ENCODE peak calls at places on chromosomes 3 and 15, in ten cellular contexts. One of them, this sample, is unnamed.

GRCh38 chr15:43483306-43484128 is 9.4 kb downstream of the TP53BP1 start:
- DNase-seq in pancreas: no peak
- DNase-seq in activated effector memory CD4-positive, alpha-beta T cell treated with Interleukin-2 at 50 U/mL for 16 hours: no peak
- DNase-seq in GM12878: no peak
- DNase-seq in activated CD8-positive, alpha-beta memory T cell treated with anti-CD3 and anti-CD28 coated beads for 24 hours: no peak
- DNase-seq in lower leg skin: no peak
- DNase-seq in thyroid gland: no peak
- DNase-seq in germinal center: no peak
- DNase-seq in AG04450: no peak
- DNase-seq in Peyer's patch: no peak
- DNase-seq in this sample: no peak

GRCh38 chr3:45582407-45582806 is 12.1 kb upstream of the LIMD1 start:
- DNase-seq in pancreas: no peak
- DNase-seq in activated effector memory CD4-positive, alpha-beta T cell treated with Interleukin-2 at 50 U/mL for 16 hours: no peak
- DNase-seq in GM12878: no peak
- DNase-seq in activated CD8-positive, alpha-beta memory T cell treated with anti-CD3 and anti-CD28 coated beads for 24 hours: no peak
- DNase-seq in lower leg skin: no peak
- DNase-seq in thyroid gland: no peak
- DNase-seq in germinal center: no peak
- DNase-seq in AG04450: peak
- DNase-seq in Peyer's patch: no peak
- DNase-seq in this sample: peak

GRCh38 chr15:68098465-68098864 is 44.4 kb downstream of the PIAS1 start:
- DNase-seq in pancreas: no peak
- DNase-seq in activated effector memory CD4-positive, alpha-beta T cell treated with Interleukin-2 at 50 U/mL for 16 hours: no peak
- DNase-seq in GM12878: no peak
- DNase-seq in activated CD8-positive, alpha-beta memory T cell treated with anti-CD3 and anti-CD28 coated beads for 24 hours: no peak
- DNase-seq in lower leg skin: no peak
- DNase-seq in thyroid gland: no peak
- DNase-seq in germinal center: peak
- DNase-seq in AG04450: no peak
- DNase-seq in Peyer's patch: no peak
- DNase-seq in this sample: no peak

GRCh38 chr15:101068961-101069734 is 150.0 kb downstream of the LRRK1 start:
- DNase-seq in pancreas: peak
- DNase-seq in activated effector memory CD4-positive, alpha-beta T cell treated with Interleukin-2 at 50 U/mL for 16 hours: no peak
- DNase-seq in GM12878: no peak
- DNase-seq in activated CD8-positive, alpha-beta memory T cell treated with anti-CD3 and anti-CD28 coated beads for 24 hours: no peak
- DNase-seq in lower leg skin: no peak
- DNase-seq in thyroid gland: no peak
- DNase-seq in germinal center: no peak
- DNase-seq in AG04450: no peak
- DNase-seq in Peyer's patch: no peak
- DNase-seq in this sample: peak

GRCh38 chr15:76196286-76196948 is 114.9 kb downstream of the ETFA start:
- DNase-seq in pancreas: peak
- DNase-seq in activated effector memory CD4-positive, alpha-beta T cell treated with Interleukin-2 at 50 U/mL for 16 hours: no peak
- DNase-seq in GM12878: no peak
- DNase-seq in activated CD8-positive, alpha-beta memory T cell treated with anti-CD3 and anti-CD28 coated beads for 24 hours: no peak
- DNase-seq in lower leg skin: peak
- DNase-seq in thyroid gland: peak
- DNase-seq in germinal center: no peak
- DNase-seq in AG04450: peak
- DNase-seq in Peyer's patch: peak
- DNase-seq in this sample: peak

GRCh38 chr3:9809615-9810356 is at the start of gene TTLL3:
- DNase-seq in pancreas: peak
- DNase-seq in activated effector memory CD4-positive, alpha-beta T cell treated with Interleukin-2 at 50 U/mL for 16 hours: peak
- DNase-seq in GM12878: no peak
- DNase-seq in activated CD8-positive, alpha-beta memory T cell treated with anti-CD3 and anti-CD28 coated beads for 24 hours: peak
- DNase-seq in lower leg skin: peak
- DNase-seq in thyroid gland: peak
- DNase-seq in germinal center: peak
- DNase-seq in AG04450: no peak
- DNase-seq in Peyer's patch: peak
- DNase-seq in this sample: peak

GRCh38 chr3:12423918-12424634 is 60.2 kb upstream of the TSEN2 start:
- DNase-seq in pancreas: no peak
- DNase-seq in activated effector memory CD4-positive, alpha-beta T cell treated with Interleukin-2 at 50 U/mL for 16 hours: no peak
- DNase-seq in GM12878: no peak
- DNase-seq in activated CD8-positive, alpha-beta memory T cell treated with anti-CD3 and anti-CD28 coated beads for 24 hours: no peak
- DNase-seq in lower leg skin: no peak
- DNase-seq in thyroid gland: peak
- DNase-seq in germinal center: no peak
- DNase-seq in AG04450: no peak
- DNase-seq in Peyer's patch: no peak
- DNase-seq in this sample: no peak

GRCh38 chr15:56837281-56837680 is 81.2 kb upstream of the TCF12 start:
- DNase-seq in pancreas: no peak
- DNase-seq in activated effector memory CD4-positive, alpha-beta T cell treated with Interleukin-2 at 50 U/mL for 16 hours: no peak
- DNase-seq in GM12878: no peak
- DNase-seq in activated CD8-positive, alpha-beta memory T cell treated with anti-CD3 and anti-CD28 coated beads for 24 hours: no peak
- DNase-seq in lower leg skin: no peak
- DNase-seq in thyroid gland: no peak
- DNase-seq in germinal center: no peak
- DNase-seq in AG04450: peak
- DNase-seq in Peyer's patch: no peak
- DNase-seq in this sample: no peak

GRCh38 chr15:83278191-83278590 is 6.3 kb downstream of the BNC1 start:
- DNase-seq in pancreas: no peak
- DNase-seq in activated effector memory CD4-positive, alpha-beta T cell treated with Interleukin-2 at 50 U/mL for 16 hours: no peak
- DNase-seq in GM12878: no peak
- DNase-seq in activated CD8-positive, alpha-beta memory T cell treated with anti-CD3 and anti-CD28 coated beads for 24 hours: no peak
- DNase-seq in lower leg skin: no peak
- DNase-seq in thyroid gland: no peak
- DNase-seq in germinal center: no peak
- DNase-seq in AG04450: no peak
- DNase-seq in Peyer's patch: no peak
- DNase-seq in this sample: no peak

GRCh38 chr15:40301467-40302179 is 6.1 kb downstream of the PLCB2 start:
- DNase-seq in pancreas: no peak
- DNase-seq in activated effector memory CD4-positive, alpha-beta T cell treated with Interleukin-2 at 50 U/mL for 16 hours: no peak
- DNase-seq in GM12878: no peak
- DNase-seq in activated CD8-positive, alpha-beta memory T cell treated with anti-CD3 and anti-CD28 coated beads for 24 hours: no peak
- DNase-seq in lower leg skin: no peak
- DNase-seq in thyroid gland: no peak
- DNase-seq in germinal center: no peak
- DNase-seq in AG04450: no peak
- DNase-seq in Peyer's patch: no peak
- DNase-seq in this sample: peak

GRCh38 chr3:53269888-53270880 is 14.4 kb upstream of the TKT start:
- DNase-seq in pancreas: peak
- DNase-seq in activated effector memory CD4-positive, alpha-beta T cell treated with Interleukin-2 at 50 U/mL for 16 hours: no peak
- DNase-seq in GM12878: peak
- DNase-seq in activated CD8-positive, alpha-beta memory T cell treated with anti-CD3 and anti-CD28 coated beads for 24 hours: no peak
- DNase-seq in lower leg skin: peak
- DNase-seq in thyroid gland: peak
- DNase-seq in germinal center: no peak
- DNase-seq in AG04450: peak
- DNase-seq in Peyer's patch: peak
- DNase-seq in this sample: peak

GRCh38 chr15:34496616-34497015 is 59.0 kb upstream of the GOLGA8A start:
- DNase-seq in pancreas: peak
- DNase-seq in activated effector memory CD4-positive, alpha-beta T cell treated with Interleukin-2 at 50 U/mL for 16 hours: no peak
- DNase-seq in GM12878: no peak
- DNase-seq in activated CD8-positive, alpha-beta memory T cell treated with anti-CD3 and anti-CD28 coated beads for 24 hours: no peak
- DNase-seq in lower leg skin: no peak
- DNase-seq in thyroid gland: no peak
- DNase-seq in germinal center: no peak
- DNase-seq in AG04450: no peak
- DNase-seq in Peyer's patch: no peak
- DNase-seq in this sample: no peak

GRCh38 chr3:32420138-32420981 is 28.7 kb downstream of the CMTM7 start:
- DNase-seq in pancreas: no peak
- DNase-seq in activated effector memory CD4-positive, alpha-beta T cell treated with Interleukin-2 at 50 U/mL for 16 hours: no peak
- DNase-seq in GM12878: peak
- DNase-seq in activated CD8-positive, alpha-beta memory T cell treated with anti-CD3 and anti-CD28 coated beads for 24 hours: peak
- DNase-seq in lower leg skin: no peak
- DNase-seq in thyroid gland: peak
- DNase-seq in germinal center: peak
- DNase-seq in AG04450: no peak
- DNase-seq in Peyer's patch: peak
- DNase-seq in this sample: no peak

GRCh38 chr3:155208183-155208582 is 85.3 kb downstream of the STRIT1 start:
- DNase-seq in pancreas: no peak
- DNase-seq in activated effector memory CD4-positive, alpha-beta T cell treated with Interleukin-2 at 50 U/mL for 16 hours: no peak
- DNase-seq in GM12878: no peak
- DNase-seq in activated CD8-positive, alpha-beta memory T cell treated with anti-CD3 and anti-CD28 coated beads for 24 hours: no peak
- DNase-seq in lower leg skin: no peak
- DNase-seq in thyroid gland: no peak
- DNase-seq in germinal center: no peak
- DNase-seq in AG04450: no peak
- DNase-seq in Peyer's patch: no peak
- DNase-seq in this sample: no peak

GRCh38 chr3:181384970-181385369 is 326.8 kb upstream of the SOX2 start:
- DNase-seq in pancreas: no peak
- DNase-seq in activated effector memory CD4-positive, alpha-beta T cell treated with Interleukin-2 at 50 U/mL for 16 hours: no peak
- DNase-seq in GM12878: no peak
- DNase-seq in activated CD8-positive, alpha-beta memory T cell treated with anti-CD3 and anti-CD28 coated beads for 24 hours: no peak
- DNase-seq in lower leg skin: no peak
- DNase-seq in thyroid gland: no peak
- DNase-seq in germinal center: no peak
- DNase-seq in AG04450: no peak
- DNase-seq in Peyer's patch: no peak
- DNase-seq in this sample: no peak

GRCh38 chr15:89364741-89365450 is 30.3 kb upstream of the POLG start:
- DNase-seq in pancreas: no peak
- DNase-seq in activated effector memory CD4-positive, alpha-beta T cell treated with Interleukin-2 at 50 U/mL for 16 hours: no peak
- DNase-seq in GM12878: no peak
- DNase-seq in activated CD8-positive, alpha-beta memory T cell treated with anti-CD3 and anti-CD28 coated beads for 24 hours: no peak
- DNase-seq in lower leg skin: no peak
- DNase-seq in thyroid gland: no peak
- DNase-seq in germinal center: no peak
- DNase-seq in AG04450: no peak
- DNase-seq in Peyer's patch: no peak
- DNase-seq in this sample: no peak

GRCh38 chr3:153290278-153291015 is 128.4 kb downstream of the RAP2B start:
- DNase-seq in pancreas: no peak
- DNase-seq in activated effector memory CD4-positive, alpha-beta T cell treated with Interleukin-2 at 50 U/mL for 16 hours: no peak
- DNase-seq in GM12878: no peak
- DNase-seq in activated CD8-positive, alpha-beta memory T cell treated with anti-CD3 and anti-CD28 coated beads for 24 hours: no peak
- DNase-seq in lower leg skin: no peak
- DNase-seq in thyroid gland: no peak
- DNase-seq in germinal center: no peak
- DNase-seq in AG04450: no peak
- DNase-seq in Peyer's patch: no peak
- DNase-seq in this sample: no peak

GRCh38 chr15:31265871-31266711 is 60.5 kb upstream of the KLF13 start:
- DNase-seq in pancreas: no peak
- DNase-seq in activated effector memory CD4-positive, alpha-beta T cell treated with Interleukin-2 at 50 U/mL for 16 hours: peak
- DNase-seq in GM12878: peak
- DNase-seq in activated CD8-positive, alpha-beta memory T cell treated with anti-CD3 and anti-CD28 coated beads for 24 hours: peak
- DNase-seq in lower leg skin: peak
- DNase-seq in thyroid gland: no peak
- DNase-seq in germinal center: peak
- DNase-seq in AG04450: no peak
- DNase-seq in Peyer's patch: peak
- DNase-seq in this sample: peak

GRCh38 chr15:40815042-40815678 is 7.9 kb upstream of the DNAJC17 start:
- DNase-seq in pancreas: no peak
- DNase-seq in activated effector memory CD4-positive, alpha-beta T cell treated with Interleukin-2 at 50 U/mL for 16 hours: no peak
- DNase-seq in GM12878: no peak
- DNase-seq in activated CD8-positive, alpha-beta memory T cell treated with anti-CD3 and anti-CD28 coated beads for 24 hours: no peak
- DNase-seq in lower leg skin: no peak
- DNase-seq in thyroid gland: peak
- DNase-seq in germinal center: no peak
- DNase-seq in AG04450: no peak
- DNase-seq in Peyer's patch: no peak
- DNase-seq in this sample: no peak

GRCh38 chr15:77446840-77447390 is 26.2 kb downstream of the HMG20A start:
- DNase-seq in pancreas: no peak
- DNase-seq in activated effector memory CD4-positive, alpha-beta T cell treated with Interleukin-2 at 50 U/mL for 16 hours: no peak
- DNase-seq in GM12878: no peak
- DNase-seq in activated CD8-positive, alpha-beta memory T cell treated with anti-CD3 and anti-CD28 coated beads for 24 hours: no peak
- DNase-seq in lower leg skin: no peak
- DNase-seq in thyroid gland: no peak
- DNase-seq in germinal center: no peak
- DNase-seq in AG04450: no peak
- DNase-seq in Peyer's patch: no peak
- DNase-seq in this sample: no peak

GRCh38 chr15:98651581-98652220 is 3.4 kb downstream of the IGF1R start:
- DNase-seq in pancreas: no peak
- DNase-seq in activated effector memory CD4-positive, alpha-beta T cell treated with Interleukin-2 at 50 U/mL for 16 hours: no peak
- DNase-seq in GM12878: no peak
- DNase-seq in activated CD8-positive, alpha-beta memory T cell treated with anti-CD3 and anti-CD28 coated beads for 24 hours: no peak
- DNase-seq in lower leg skin: no peak
- DNase-seq in thyroid gland: peak
- DNase-seq in germinal center: no peak
- DNase-seq in AG04450: no peak
- DNase-seq in Peyer's patch: no peak
- DNase-seq in this sample: no peak

GRCh38 chr3:126951561-126951960 is 31.4 kb upstream of the PLXNA1 start:
- DNase-seq in pancreas: no peak
- DNase-seq in activated effector memory CD4-positive, alpha-beta T cell treated with Interleukin-2 at 50 U/mL for 16 hours: no peak
- DNase-seq in GM12878: no peak
- DNase-seq in activated CD8-positive, alpha-beta memory T cell treated with anti-CD3 and anti-CD28 coated beads for 24 hours: no peak
- DNase-seq in lower leg skin: no peak
- DNase-seq in thyroid gland: no peak
- DNase-seq in germinal center: no peak
- DNase-seq in AG04450: no peak
- DNase-seq in Peyer's patch: no peak
- DNase-seq in this sample: no peak

GRCh38 chr3:158911586-158911985 is 109.7 kb downstream of the MFSD1 start:
- DNase-seq in pancreas: no peak
- DNase-seq in activated effector memory CD4-positive, alpha-beta T cell treated with Interleukin-2 at 50 U/mL for 16 hours: no peak
- DNase-seq in GM12878: no peak
- DNase-seq in activated CD8-positive, alpha-beta memory T cell treated with anti-CD3 and anti-CD28 coated beads for 24 hours: no peak
- DNase-seq in lower leg skin: no peak
- DNase-seq in thyroid gland: no peak
- DNase-seq in germinal center: no peak
- DNase-seq in AG04450: no peak
- DNase-seq in Peyer's patch: no peak
- DNase-seq in this sample: no peak

GRCh38 chr15:25090073-25090733 is 135.4 kb downstream of the SNRPN start:
- DNase-seq in pancreas: no peak
- DNase-seq in activated effector memory CD4-positive, alpha-beta T cell treated with Interleukin-2 at 50 U/mL for 16 hours: no peak
- DNase-seq in GM12878: no peak
- DNase-seq in activated CD8-positive, alpha-beta memory T cell treated with anti-CD3 and anti-CD28 coated beads for 24 hours: peak
- DNase-seq in lower leg skin: no peak
- DNase-seq in thyroid gland: no peak
- DNase-seq in germinal center: no peak
- DNase-seq in AG04450: no peak
- DNase-seq in Peyer's patch: no peak
- DNase-seq in this sample: no peak

GRCh38 chr15:51377038-51377761 is 35.7 kb downstream of the GLDN start:
- DNase-seq in pancreas: no peak
- DNase-seq in activated effector memory CD4-positive, alpha-beta T cell treated with Interleukin-2 at 50 U/mL for 16 hours: no peak
- DNase-seq in GM12878: no peak
- DNase-seq in activated CD8-positive, alpha-beta memory T cell treated with anti-CD3 and anti-CD28 coated beads for 24 hours: no peak
- DNase-seq in lower leg skin: peak
- DNase-seq in thyroid gland: no peak
- DNase-seq in germinal center: no peak
- DNase-seq in AG04450: peak
- DNase-seq in Peyer's patch: no peak
- DNase-seq in this sample: no peak